ENCODE peak calls at places on chromosomes 5 and 9, in seven cellular contexts. One of them, this sample, is unnamed.

GRCh38 chr9:131238402-131239021 is 37.8 kb downstream of the FAM78A start:
- DNase-seq in tibial artery: no peak
- DNase-seq in stimulated activated CD8-positive, alpha-beta memory T cell treated with anti-CD3 and anti-CD28 coated beads, Interleukin-7, amount 100 ng/mL, for 48 hours: no peak
- DNase-seq in IMR-90: peak; percentile 56
- DNase-seq in HTR-8/SVneo: no peak
- DNase-seq in uterus: no peak
- DNase-seq in dorsolateral prefrontal cortex: no peak
- DNase-seq in this sample: no peak

GRCh38 chr9:9305600-9305999 is 1307.2 kb downstream of the PTPRD start:
- DNase-seq in HTR-8/SVneo: no peak
- DNase-seq in tibial artery: no peak
- DNase-seq in uterus: no peak
- DNase-seq in IMR-90: no peak
- DNase-seq in dorsolateral prefrontal cortex: no peak
- DNase-seq in stimulated activated CD8-positive, alpha-beta memory T cell treated with anti-CD3 and anti-CD28 coated beads, Interleukin-7, amount 100 ng/mL, for 48 hours: no peak
- DNase-seq in this sample: no peak

GRCh38 chr9:116451500-116451899 is 235.6 kb upstream of the TRIM32 start:
- DNase-seq in HTR-8/SVneo: no peak
- DNase-seq in tibial artery: no peak
- DNase-seq in dorsolateral prefrontal cortex: no peak
- DNase-seq in stimulated activated CD8-positive, alpha-beta memory T cell treated with anti-CD3 and anti-CD28 coated beads, Interleukin-7, amount 100 ng/mL, for 48 hours: no peak
- DNase-seq in IMR-90: no peak
- DNase-seq in uterus: no peak
- DNase-seq in this sample: no peak

GRCh38 chr9:94945191-94946144 is 219.0 kb downstream of the AOPEP start:
- DNase-seq in uterus: peak; percentile 94
- DNase-seq in tibial artery: peak; percentile 67
- DNase-seq in IMR-90: peak; percentile 96
- DNase-seq in HTR-8/SVneo: no peak
- DNase-seq in dorsolateral prefrontal cortex: peak; percentile 80
- DNase-seq in stimulated activated CD8-positive, alpha-beta memory T cell treated with anti-CD3 and anti-CD28 coated beads, Interleukin-7, amount 100 ng/mL, for 48 hours: no peak
- DNase-seq in this sample: no peak

GRCh38 chr9:19618816-19619215 is 170.0 kb downstream of the SLC24A2 start:
- DNase-seq in HTR-8/SVneo: no peak
- DNase-seq in stimulated activated CD8-positive, alpha-beta memory T cell treated with anti-CD3 and anti-CD28 coated beads, Interleukin-7, amount 100 ng/mL, for 48 hours: no peak
- DNase-seq in tibial artery: no peak
- DNase-seq in IMR-90: no peak
- DNase-seq in uterus: no peak
- DNase-seq in dorsolateral prefrontal cortex: no peak
- DNase-seq in this sample: peak; percentile 39

GRCh38 chr9:135884328-135885035 is 22.9 kb downstream of the CAMSAP1 start:
- DNase-seq in uterus: no peak
- DNase-seq in stimulated activated CD8-positive, alpha-beta memory T cell treated with anti-CD3 and anti-CD28 coated beads, Interleukin-7, amount 100 ng/mL, for 48 hours: no peak
- DNase-seq in dorsolateral prefrontal cortex: no peak
- DNase-seq in tibial artery: no peak
- DNase-seq in IMR-90: peak; percentile 86
- DNase-seq in HTR-8/SVneo: no peak
- DNase-seq in this sample: no peak

GRCh38 chr5:171168177-171168576 is 140.9 kb upstream of the TLX3 start:
- DNase-seq in stimulated activated CD8-positive, alpha-beta memory T cell treated with anti-CD3 and anti-CD28 coated beads, Interleukin-7, amount 100 ng/mL, for 48 hours: no peak
- DNase-seq in dorsolateral prefrontal cortex: no peak
- DNase-seq in HTR-8/SVneo: no peak
- DNase-seq in uterus: no peak
- DNase-seq in IMR-90: no peak
- DNase-seq in tibial artery: no peak
- DNase-seq in this sample: no peak

GRCh38 chr5:94021246-94021645 is 279.8 kb upstream of the POU5F2 start:
- DNase-seq in stimulated activated CD8-positive, alpha-beta memory T cell treated with anti-CD3 and anti-CD28 coated beads, Interleukin-7, amount 100 ng/mL, for 48 hours: no peak
- DNase-seq in uterus: no peak
- DNase-seq in IMR-90: peak; percentile 74
- DNase-seq in tibial artery: no peak
- DNase-seq in dorsolateral prefrontal cortex: no peak
- DNase-seq in HTR-8/SVneo: peak; percentile 27
- DNase-seq in this sample: no peak

GRCh38 chr5:106656821-106657220 is 1013.9 kb downstream of the EFNA5 start:
- DNase-seq in dorsolateral prefrontal cortex: no peak
- DNase-seq in tibial artery: no peak
- DNase-seq in stimulated activated CD8-positive, alpha-beta memory T cell treated with anti-CD3 and anti-CD28 coated beads, Interleukin-7, amount 100 ng/mL, for 48 hours: no peak
- DNase-seq in uterus: no peak
- DNase-seq in HTR-8/SVneo: no peak
- DNase-seq in IMR-90: no peak
- DNase-seq in this sample: no peak

GRCh38 chr9:133824802-133825186 is 86.6 kb upstream of the SARDH start:
- DNase-seq in HTR-8/SVneo: no peak
- DNase-seq in IMR-90: no peak
- DNase-seq in uterus: no peak
- DNase-seq in dorsolateral prefrontal cortex: no peak
- DNase-seq in tibial artery: no peak
- DNase-seq in stimulated activated CD8-positive, alpha-beta memory T cell treated with anti-CD3 and anti-CD28 coated beads, Interleukin-7, amount 100 ng/mL, for 48 hours: no peak
- DNase-seq in this sample: no peak

GRCh38 chr5:34743878-34744277 is 87.8 kb downstream of the RAI14 start:
- DNase-seq in dorsolateral prefrontal cortex: no peak
- DNase-seq in uterus: no peak
- DNase-seq in HTR-8/SVneo: peak; percentile 93
- DNase-seq in IMR-90: peak; percentile 96
- DNase-seq in tibial artery: no peak
- DNase-seq in stimulated activated CD8-positive, alpha-beta memory T cell treated with anti-CD3 and anti-CD28 coated beads, Interleukin-7, amount 100 ng/mL, for 48 hours: no peak
- DNase-seq in this sample: no peak

GRCh38 chr5:6255956-6256355 is 122.4 kb downstream of the MED10 start:
- DNase-seq in dorsolateral prefrontal cortex: no peak
- DNase-seq in IMR-90: no peak
- DNase-seq in stimulated activated CD8-positive, alpha-beta memory T cell treated with anti-CD3 and anti-CD28 coated beads, Interleukin-7, amount 100 ng/mL, for 48 hours: no peak
- DNase-seq in uterus: no peak
- DNase-seq in HTR-8/SVneo: no peak
- DNase-seq in tibial artery: no peak
- DNase-seq in this sample: no peak

GRCh38 chr5:111226556-111226955 is 2.4 kb downstream of the CAMK4 start:
- DNase-seq in dorsolateral prefrontal cortex: no peak
- DNase-seq in uterus: no peak
- DNase-seq in tibial artery: no peak
- DNase-seq in IMR-90: no peak
- DNase-seq in stimulated activated CD8-positive, alpha-beta memory T cell treated with anti-CD3 and anti-CD28 coated beads, Interleukin-7, amount 100 ng/mL, for 48 hours: no peak
- DNase-seq in HTR-8/SVneo: no peak
- DNase-seq in this sample: no peak

GRCh38 chr5:157361865-157362465 is 96.0 kb downstream of the CYFIP2 start:
- DNase-seq in HTR-8/SVneo: no peak
- DNase-seq in dorsolateral prefrontal cortex: no peak
- DNase-seq in uterus: no peak
- DNase-seq in IMR-90: peak; percentile 49
- DNase-seq in tibial artery: no peak
- DNase-seq in stimulated activated CD8-positive, alpha-beta memory T cell treated with anti-CD3 and anti-CD28 coated beads, Interleukin-7, amount 100 ng/mL, for 48 hours: no peak
- DNase-seq in this sample: no peak

GRCh38 chr5:9149988-9150387 is 395.9 kb downstream of the SEMA5A start:
- DNase-seq in stimulated activated CD8-positive, alpha-beta memory T cell treated with anti-CD3 and anti-CD28 coated beads, Interleukin-7, amount 100 ng/mL, for 48 hours: no peak
- DNase-seq in IMR-90: peak; percentile 98
- DNase-seq in uterus: no peak
- DNase-seq in HTR-8/SVneo: peak; percentile 49
- DNase-seq in tibial artery: no peak
- DNase-seq in dorsolateral prefrontal cortex: no peak
- DNase-seq in this sample: no peak

GRCh38 chr9:91117959-91118651 is 243.6 kb downstream of the AUH start:
- DNase-seq in uterus: peak; percentile 90
- DNase-seq in dorsolateral prefrontal cortex: peak; percentile 75
- DNase-seq in IMR-90: peak; percentile 82
- DNase-seq in HTR-8/SVneo: no peak
- DNase-seq in tibial artery: peak; percentile 86
- DNase-seq in stimulated activated CD8-positive, alpha-beta memory T cell treated with anti-CD3 and anti-CD28 coated beads, Interleukin-7, amount 100 ng/mL, for 48 hours: no peak
- DNase-seq in this sample: peak; percentile 71

GRCh38 chr5:37696190-37697021 is 143.4 kb downstream of the GDNF start:
- DNase-seq in stimulated activated CD8-positive, alpha-beta memory T cell treated with anti-CD3 and anti-CD28 coated beads, Interleukin-7, amount 100 ng/mL, for 48 hours: no peak
- DNase-seq in IMR-90: peak; percentile 72
- DNase-seq in HTR-8/SVneo: peak; percentile 22
- DNase-seq in dorsolateral prefrontal cortex: no peak
- DNase-seq in uterus: no peak
- DNase-seq in tibial artery: no peak
- DNase-seq in this sample: no peak

GRCh38 chr9:4837768-4838546 is 45.2 kb downstream of the RCL1 start:
- DNase-seq in dorsolateral prefrontal cortex: no peak
- DNase-seq in tibial artery: peak; percentile 61
- DNase-seq in stimulated activated CD8-positive, alpha-beta memory T cell treated with anti-CD3 and anti-CD28 coated beads, Interleukin-7, amount 100 ng/mL, for 48 hours: no peak
- DNase-seq in HTR-8/SVneo: no peak
- DNase-seq in uterus: no peak
- DNase-seq in IMR-90: peak; percentile 93
- DNase-seq in this sample: no peak

GRCh38 chr9:105114956-105115728 is 129.3 kb upstream of the SLC44A1 start:
- DNase-seq in stimulated activated CD8-positive, alpha-beta memory T cell treated with anti-CD3 and anti-CD28 coated beads, Interleukin-7, amount 100 ng/mL, for 48 hours: no peak
- DNase-seq in dorsolateral prefrontal cortex: no peak
- DNase-seq in HTR-8/SVneo: no peak
- DNase-seq in tibial artery: peak; percentile 68
- DNase-seq in IMR-90: peak; percentile 33
- DNase-seq in uterus: peak; percentile 17
- DNase-seq in this sample: no peak

GRCh38 chr9:76704601-76705204 is 59.5 kb upstream of the PCA3 start:
- DNase-seq in uterus: no peak
- DNase-seq in dorsolateral prefrontal cortex: no peak
- DNase-seq in stimulated activated CD8-positive, alpha-beta memory T cell treated with anti-CD3 and anti-CD28 coated beads, Interleukin-7, amount 100 ng/mL, for 48 hours: no peak
- DNase-seq in IMR-90: peak; percentile 93
- DNase-seq in tibial artery: no peak
- DNase-seq in HTR-8/SVneo: peak; percentile 60
- DNase-seq in this sample: no peak

GRCh38 chr9:132422574-132422973 is 12.6 kb downstream of the CFAP77 start:
- DNase-seq in HTR-8/SVneo: no peak
- DNase-seq in IMR-90: no peak
- DNase-seq in uterus: no peak
- DNase-seq in dorsolateral prefrontal cortex: no peak
- DNase-seq in tibial artery: no peak
- DNase-seq in stimulated activated CD8-positive, alpha-beta memory T cell treated with anti-CD3 and anti-CD28 coated beads, Interleukin-7, amount 100 ng/mL, for 48 hours: no peak
- DNase-seq in this sample: no peak

GRCh38 chr5:137487600-137487999 is 11.5 kb downstream of the SPOCK1 start:
- DNase-seq in uterus: no peak
- DNase-seq in HTR-8/SVneo: no peak
- DNase-seq in dorsolateral prefrontal cortex: no peak
- DNase-seq in tibial artery: peak; percentile 82
- DNase-seq in IMR-90: peak; percentile 60
- DNase-seq in stimulated activated CD8-positive, alpha-beta memory T cell treated with anti-CD3 and anti-CD28 coated beads, Interleukin-7, amount 100 ng/mL, for 48 hours: no peak
- DNase-seq in this sample: no peak

GRCh38 chr5:151596839-151597539 is 5.9 kb upstream of the FAT2 start:
- DNase-seq in stimulated activated CD8-positive, alpha-beta memory T cell treated with anti-CD3 and anti-CD28 coated beads, Interleukin-7, amount 100 ng/mL, for 48 hours: no peak
- DNase-seq in IMR-90: no peak
- DNase-seq in HTR-8/SVneo: peak; percentile 84
- DNase-seq in dorsolateral prefrontal cortex: no peak
- DNase-seq in tibial artery: no peak
- DNase-seq in uterus: no peak
- DNase-seq in this sample: no peak

GRCh38 chr9:7223981-7224380 is 466.2 kb downstream of the KDM4C start:
- DNase-seq in HTR-8/SVneo: no peak
- DNase-seq in dorsolateral prefrontal cortex: no peak
- DNase-seq in uterus: no peak
- DNase-seq in IMR-90: no peak
- DNase-seq in stimulated activated CD8-positive, alpha-beta memory T cell treated with anti-CD3 and anti-CD28 coated beads, Interleukin-7, amount 100 ng/mL, for 48 hours: no peak
- DNase-seq in tibial artery: no peak
- DNase-seq in this sample: no peak

GRCh38 chr5:9554122-9554521 is 8.2 kb upstream of the SEMA5A start:
- DNase-seq in uterus: no peak
- DNase-seq in stimulated activated CD8-positive, alpha-beta memory T cell treated with anti-CD3 and anti-CD28 coated beads, Interleukin-7, amount 100 ng/mL, for 48 hours: no peak
- DNase-seq in IMR-90: no peak
- DNase-seq in dorsolateral prefrontal cortex: no peak
- DNase-seq in HTR-8/SVneo: no peak
- DNase-seq in tibial artery: no peak
- DNase-seq in this sample: no peak